ENCODE peak calls at places on chromosomes 7 and 10, in four cellular contexts. One of them, this sample, is unnamed.
A peak's percentile ranks its signal among the peaks of the same experiment; 100 is the strongest.

GRCh38 chr7:44078521-44078920 is 3.8 kb downstream of the POLM start:
- DNase-seq in PC-9: no peak
- DNase-seq in CD8-positive, alpha-beta memory T cell: no peak
- DNase-seq in heart left ventricle: no peak
- DNase-seq in this sample: peak; percentile 34

GRCh38 chr10:97355571-97355975 is 21.0 kb upstream of the FRAT2 start:
- DNase-seq in heart left ventricle: no peak
- DNase-seq in PC-9: no peak
- DNase-seq in CD8-positive, alpha-beta memory T cell: no peak
- DNase-seq in this sample: no peak

GRCh38 chr10:124093076-124093773 is at the start of gene CHST15:
- DNase-seq in PC-9: peak; percentile 65
- DNase-seq in heart left ventricle: peak; percentile 38
- DNase-seq in CD8-positive, alpha-beta memory T cell: no peak
- DNase-seq in this sample: peak; percentile 61

GRCh38 chr10:73251683-73252444 is 580 bp downstream of the MRPS16 start:
- DNase-seq in CD8-positive, alpha-beta memory T cell: no peak
- DNase-seq in heart left ventricle: no peak
- DNase-seq in PC-9: no peak
- DNase-seq in this sample: no peak

GRCh38 chr7:123637203-123637602 is 18.5 kb upstream of the LMOD2 start:
- DNase-seq in heart left ventricle: no peak
- DNase-seq in PC-9: no peak
- DNase-seq in CD8-positive, alpha-beta memory T cell: no peak
- DNase-seq in this sample: no peak

GRCh38 chr7:16648551-16648950 is 2.6 kb downstream of the BZW2 start:
- DNase-seq in CD8-positive, alpha-beta memory T cell: no peak
- DNase-seq in heart left ventricle: no peak
- DNase-seq in PC-9: no peak
- DNase-seq in this sample: no peak

GRCh38 chr10:34489973-34490372 is 325.1 kb downstream of the PARD3 start:
- DNase-seq in heart left ventricle: no peak
- DNase-seq in PC-9: no peak
- DNase-seq in CD8-positive, alpha-beta memory T cell: no peak
- DNase-seq in this sample: no peak

GRCh38 chr7:102830206-102830605 is 81.4 kb downstream of the FAM185A start:
- DNase-seq in CD8-positive, alpha-beta memory T cell: no peak
- DNase-seq in PC-9: no peak
- DNase-seq in heart left ventricle: no peak
- DNase-seq in this sample: no peak

GRCh38 chr10:129394739-129395298 is 72.2 kb upstream of the MGMT start:
- DNase-seq in heart left ventricle: no peak
- DNase-seq in CD8-positive, alpha-beta memory T cell: no peak
- DNase-seq in PC-9: no peak
- DNase-seq in this sample: no peak

GRCh38 chr10:106765355-106765754 is 399.2 kb downstream of the SORCS1 start:
- DNase-seq in heart left ventricle: no peak
- DNase-seq in CD8-positive, alpha-beta memory T cell: no peak
- DNase-seq in PC-9: no peak
- DNase-seq in this sample: no peak

GRCh38 chr7:22659741-22660140 is 67.3 kb upstream of the IL6 start:
- DNase-seq in heart left ventricle: no peak
- DNase-seq in PC-9: no peak
- DNase-seq in CD8-positive, alpha-beta memory T cell: no peak
- DNase-seq in this sample: no peak

GRCh38 chr10:6300106-6300783 is 97.5 kb downstream of the PFKFB3 start:
- DNase-seq in CD8-positive, alpha-beta memory T cell: no peak
- DNase-seq in heart left ventricle: peak; percentile 41
- DNase-seq in PC-9: no peak
- DNase-seq in this sample: no peak

GRCh38 chr10:117461766-117462423 is 80.7 kb upstream of the EMX2 start:
- DNase-seq in heart left ventricle: no peak
- DNase-seq in PC-9: peak; percentile 31
- DNase-seq in CD8-positive, alpha-beta memory T cell: no peak
- DNase-seq in this sample: peak; percentile 67

GRCh38 chr10:7853892-7854289 is 35.6 kb downstream of the TAF3 start:
- DNase-seq in heart left ventricle: no peak
- DNase-seq in PC-9: no peak
- DNase-seq in CD8-positive, alpha-beta memory T cell: no peak
- DNase-seq in this sample: no peak

GRCh38 chr10:100999742-101000601 is at the start of gene LZTS2:
- DNase-seq in PC-9: no peak
- DNase-seq in CD8-positive, alpha-beta memory T cell: no peak
- DNase-seq in heart left ventricle: peak; percentile 60
- DNase-seq in this sample: no peak

GRCh38 chr10:104556831-104557230 is 84.3 kb upstream of the SORCS3 start:
- DNase-seq in CD8-positive, alpha-beta memory T cell: no peak
- DNase-seq in heart left ventricle: no peak
- DNase-seq in PC-9: no peak
- DNase-seq in this sample: no peak

GRCh38 chr7:7562736-7563135 is 3.9 kb upstream of the MIOS start:
- DNase-seq in heart left ventricle: no peak
- DNase-seq in PC-9: no peak
- DNase-seq in CD8-positive, alpha-beta memory T cell: no peak
- DNase-seq in this sample: no peak

GRCh38 chr10:73989594-73990142 is 8.2 kb upstream of the VCL start:
- DNase-seq in PC-9: no peak
- DNase-seq in heart left ventricle: no peak
- DNase-seq in CD8-positive, alpha-beta memory T cell: no peak
- DNase-seq in this sample: no peak

GRCh38 chr10:77163670-77164348 is 473.8 kb downstream of the KCNMA1 start:
- DNase-seq in CD8-positive, alpha-beta memory T cell: no peak
- DNase-seq in PC-9: peak; percentile 53
- DNase-seq in heart left ventricle: no peak
- DNase-seq in this sample: peak; percentile 59

GRCh38 chr7:19143930-19144574 is 1.2 kb downstream of the FERD3L start:
- DNase-seq in CD8-positive, alpha-beta memory T cell: no peak
- DNase-seq in heart left ventricle: no peak
- DNase-seq in PC-9: no peak
- DNase-seq in this sample: no peak

GRCh38 chr7:46391215-46391614 is 470.1 kb upstream of the IGFBP3 start:
- DNase-seq in CD8-positive, alpha-beta memory T cell: no peak
- DNase-seq in PC-9: no peak
- DNase-seq in heart left ventricle: no peak
- DNase-seq in this sample: no peak

DNA sequence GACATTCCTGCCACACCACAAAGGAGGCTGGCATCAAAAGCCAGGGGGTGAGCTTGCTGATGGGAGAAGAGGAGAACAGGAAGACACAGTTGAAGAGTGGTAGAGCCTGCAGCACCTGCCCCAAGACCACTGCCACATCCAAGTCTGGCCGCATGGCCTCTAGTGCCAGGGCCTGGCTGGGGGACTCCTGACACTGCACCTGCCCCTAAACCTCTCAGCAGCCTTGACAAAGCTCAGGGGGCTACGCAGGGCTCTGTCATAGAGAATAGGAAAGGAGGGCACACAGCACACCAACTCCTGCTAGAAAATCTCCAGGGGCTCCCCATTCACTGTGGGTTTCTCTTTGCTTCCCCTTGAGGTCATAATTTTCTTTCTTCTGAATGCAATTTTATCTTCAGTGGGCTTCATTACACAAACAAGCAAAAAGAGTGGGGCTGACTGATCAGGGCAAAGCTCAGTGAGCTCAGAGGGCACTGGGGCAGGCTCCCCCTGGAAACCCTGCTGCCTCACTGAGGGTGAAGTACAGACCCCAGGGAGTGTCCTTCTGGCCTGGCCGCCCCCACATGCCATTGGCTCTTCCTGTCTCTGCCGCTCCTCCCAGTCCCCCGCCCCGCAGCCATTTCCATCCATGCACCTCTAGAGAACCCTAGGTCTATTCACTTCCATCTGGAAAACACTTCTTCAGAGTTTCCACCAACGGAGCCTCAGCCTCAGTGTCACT is 37.2 kb downstream of the VOPP1 start:
- DNase-seq in CD8-positive, alpha-beta memory T cell: no peak
- DNase-seq in PC-9: no peak
- DNase-seq in heart left ventricle: no peak
- DNase-seq in this sample: peak; percentile 59
- H3K4me1 ChIP-seq in CD8-positive, alpha-beta memory T cell: peaks cover 67% of the 10 kb centered on the region
- H3K4me1 ChIP-seq in PC-9: peaks cover 68% of the 10 kb centered on the region
- H3K4me1 ChIP-seq in heart left ventricle: peaks cover 55% of the 10 kb centered on the region
- H3K4me1 ChIP-seq in this sample: peaks cover 34% of the 10 kb centered on the region

GRCh38 chr7:75559355-75559986 is 67.4 kb downstream of the SPDYE5 start:
- DNase-seq in PC-9: no peak
- DNase-seq in heart left ventricle: no peak
- DNase-seq in CD8-positive, alpha-beta memory T cell: no peak
- DNase-seq in this sample: no peak

GRCh38 chr7:75555736-75556135 is 63.6 kb downstream of the SPDYE5 start:
- DNase-seq in CD8-positive, alpha-beta memory T cell: no peak
- DNase-seq in PC-9: no peak
- DNase-seq in heart left ventricle: no peak
- DNase-seq in this sample: no peak
- H3K27ac ChIP-seq in CD8-positive, alpha-beta memory T cell: no peak overlapping the region
- H3K27ac ChIP-seq in PC-9: no peak overlapping the region
- H3K27ac ChIP-seq in heart left ventricle: no peak overlapping the region
- H3K27ac ChIP-seq in this sample: no peak overlapping the region

GRCh38 chr10:47410862-47411261 is 26.8 kb upstream of the ZNF488 start:
- DNase-seq in CD8-positive, alpha-beta memory T cell: no peak
- DNase-seq in PC-9: no peak
- DNase-seq in heart left ventricle: no peak
- DNase-seq in this sample: no peak
- H3K4me3 ChIP-seq in CD8-positive, alpha-beta memory T cell: no peak overlapping the region
- H3K4me3 ChIP-seq in PC-9: no peak overlapping the region
- H3K4me3 ChIP-seq in heart left ventricle: no peak overlapping the region
- H3K4me3 ChIP-seq in this sample: no peak overlapping the region

GRCh38 chr10:599767-600166 is 89.7 kb downstream of the DIP2C start:
- DNase-seq in PC-9: no peak
- DNase-seq in CD8-positive, alpha-beta memory T cell: no peak
- DNase-seq in heart left ventricle: no peak
- DNase-seq in this sample: no peak
- H3K4me1 ChIP-seq in PC-9: no peaks in the 10 kb centered on the region
- H3K4me1 ChIP-seq in CD8-positive, alpha-beta memory T cell: no peaks in the 10 kb centered on the region
- H3K4me1 ChIP-seq in heart left ventricle: peaks cover 35% of the 10 kb centered on the region
- H3K4me1 ChIP-seq in this sample: no peaks in the 10 kb centered on the region

GRCh38 chr10:93465806-93466675 is 16.1 kb downstream of the MYOF start:
- DNase-seq in CD8-positive, alpha-beta memory T cell: no peak
- DNase-seq in heart left ventricle: peak; percentile 88
- DNase-seq in PC-9: peak; percentile 93
- DNase-seq in this sample: no peak
- H3K27ac ChIP-seq in CD8-positive, alpha-beta memory T cell: no peak overlapping the region
- H3K27ac ChIP-seq in heart left ventricle: peak overlapping the region; percentile 88
- H3K27ac ChIP-seq in PC-9: peak overlapping the region; percentile 96
- H3K27ac ChIP-seq in this sample: peak overlapping the region; percentile 74

This sample was measured in Peyer's patch.